ENCODE peak calls at places on chromosome 12, in six cellular contexts. One of them, this sample, is unnamed.

GRCh38 chr12:111197545-111197944 is 171.3 kb downstream of the PHETA1 start:
- DNase-seq in H1: no peak
- DNase-seq in GM12891: no peak
- DNase-seq in K562: no peak
- DNase-seq in GM12878: no peak
- DNase-seq in HepG2: no peak
- DNase-seq in this sample: no peak

GRCh38 chr12:120264511-120265202 is 873 bp downstream of the PXN start:
- DNase-seq in H1: no peak
- DNase-seq in GM12891: no peak
- DNase-seq in K562: no peak
- DNase-seq in GM12878: no peak
- DNase-seq in HepG2: no peak
- DNase-seq in this sample: no peak

GRCh38 chr12:11540156-11540555 is 109.3 kb upstream of the ETV6 start:
- DNase-seq in H1: no peak
- DNase-seq in GM12891: no peak
- DNase-seq in K562: no peak
- DNase-seq in GM12878: no peak
- DNase-seq in HepG2: no peak
- DNase-seq in this sample: no peak

GRCh38 chr12:132379996-132380395 is 50.6 kb upstream of the GALNT9 start:
- DNase-seq in H1: no peak
- DNase-seq in GM12891: no peak
- DNase-seq in K562: no peak
- DNase-seq in GM12878: no peak
- DNase-seq in HepG2: no peak
- DNase-seq in this sample: no peak

GRCh38 chr12:27498761-27499160 is 25.2 kb upstream of the PPFIBP1 start:
- DNase-seq in H1: no peak
- DNase-seq in GM12891: no peak
- DNase-seq in K562: no peak
- DNase-seq in GM12878: no peak
- DNase-seq in HepG2: no peak
- DNase-seq in this sample: no peak

GRCh38 chr12:27013606-27014084 is 539 bp downstream of the TM7SF3 start:
- DNase-seq in H1: no peak
- DNase-seq in GM12891: peak; percentile 6
- DNase-seq in K562: peak; percentile 45
- DNase-seq in GM12878: no peak
- DNase-seq in HepG2: no peak
- DNase-seq in this sample: no peak

GRCh38 chr12:106248177-106248848 is 493 bp upstream of the CKAP4 start:
- DNase-seq in H1: peak; percentile 78
- DNase-seq in GM12891: peak; percentile 35
- DNase-seq in K562: no peak
- DNase-seq in GM12878: no peak
- DNase-seq in HepG2: peak; percentile 19
- DNase-seq in this sample: peak; percentile 34

GRCh38 chr12:116454950-116455447 is 104.2 kb upstream of the MAP1LC3B2 start:
- DNase-seq in H1: no peak
- DNase-seq in GM12891: no peak
- DNase-seq in K562: no peak
- DNase-seq in GM12878: no peak
- DNase-seq in HepG2: no peak
- DNase-seq in this sample: no peak

GRCh38 chr12:131942671-131943070 is 7.1 kb upstream of the EP400 start:
- DNase-seq in H1: no peak
- DNase-seq in GM12891: no peak
- DNase-seq in K562: no peak
- DNase-seq in GM12878: no peak
- DNase-seq in HepG2: no peak
- DNase-seq in this sample: no peak

GRCh38 chr12:118307069-118307954 is 65.4 kb downstream of the TAOK3 start:
- DNase-seq in H1: no peak
- DNase-seq in GM12891: no peak
- DNase-seq in K562: no peak
- DNase-seq in GM12878: peak; percentile 69
- DNase-seq in HepG2: no peak
- DNase-seq in this sample: no peak

GRCh38 chr12:59811991-59812390 is 216.2 kb downstream of the SLC16A7 start:
- DNase-seq in H1: no peak
- DNase-seq in GM12891: no peak
- DNase-seq in K562: no peak
- DNase-seq in GM12878: no peak
- DNase-seq in HepG2: no peak
- DNase-seq in this sample: no peak

GRCh38 chr12:12534134-12534866 is 28.4 kb downstream of the DUSP16 start:
- DNase-seq in H1: no peak
- DNase-seq in GM12891: no peak
- DNase-seq in K562: peak; percentile 31
- DNase-seq in GM12878: no peak
- DNase-seq in HepG2: peak; percentile 19
- DNase-seq in this sample: no peak

GRCh38 chr12:79114896-79115295 is 250.3 kb downstream of the SYT1 start:
- DNase-seq in H1: no peak
- DNase-seq in GM12891: no peak
- DNase-seq in K562: no peak
- DNase-seq in GM12878: no peak
- DNase-seq in HepG2: no peak
- DNase-seq in this sample: no peak

GRCh38 chr12:106978035-106978800 is 8.7 kb downstream of the MTERF2 start:
- DNase-seq in H1: no peak
- DNase-seq in GM12891: no peak
- DNase-seq in K562: peak; percentile 83
- DNase-seq in GM12878: no peak
- DNase-seq in HepG2: peak; percentile 31
- DNase-seq in this sample: no peak

GRCh38 chr12:121626853-121627623 is 708 bp downstream of the ORAI1 start:
- DNase-seq in H1: peak; percentile 77
- DNase-seq in GM12891: no peak
- DNase-seq in K562: peak; percentile 75
- DNase-seq in GM12878: no peak
- DNase-seq in HepG2: peak; percentile 44
- DNase-seq in this sample: no peak

GRCh38 chr12:71942259-71942658 is 3.6 kb downstream of the TPH2 start:
- DNase-seq in H1: no peak
- DNase-seq in GM12891: no peak
- DNase-seq in K562: peak; percentile 38
- DNase-seq in GM12878: no peak
- DNase-seq in HepG2: no peak
- DNase-seq in this sample: no peak

GRCh38 chr12:71947645-71948105 is 9.0 kb downstream of the TPH2 start:
- DNase-seq in H1: peak; percentile 64
- DNase-seq in GM12891: no peak
- DNase-seq in K562: no peak
- DNase-seq in GM12878: no peak
- DNase-seq in HepG2: peak; percentile 85
- DNase-seq in this sample: no peak

DNA sequence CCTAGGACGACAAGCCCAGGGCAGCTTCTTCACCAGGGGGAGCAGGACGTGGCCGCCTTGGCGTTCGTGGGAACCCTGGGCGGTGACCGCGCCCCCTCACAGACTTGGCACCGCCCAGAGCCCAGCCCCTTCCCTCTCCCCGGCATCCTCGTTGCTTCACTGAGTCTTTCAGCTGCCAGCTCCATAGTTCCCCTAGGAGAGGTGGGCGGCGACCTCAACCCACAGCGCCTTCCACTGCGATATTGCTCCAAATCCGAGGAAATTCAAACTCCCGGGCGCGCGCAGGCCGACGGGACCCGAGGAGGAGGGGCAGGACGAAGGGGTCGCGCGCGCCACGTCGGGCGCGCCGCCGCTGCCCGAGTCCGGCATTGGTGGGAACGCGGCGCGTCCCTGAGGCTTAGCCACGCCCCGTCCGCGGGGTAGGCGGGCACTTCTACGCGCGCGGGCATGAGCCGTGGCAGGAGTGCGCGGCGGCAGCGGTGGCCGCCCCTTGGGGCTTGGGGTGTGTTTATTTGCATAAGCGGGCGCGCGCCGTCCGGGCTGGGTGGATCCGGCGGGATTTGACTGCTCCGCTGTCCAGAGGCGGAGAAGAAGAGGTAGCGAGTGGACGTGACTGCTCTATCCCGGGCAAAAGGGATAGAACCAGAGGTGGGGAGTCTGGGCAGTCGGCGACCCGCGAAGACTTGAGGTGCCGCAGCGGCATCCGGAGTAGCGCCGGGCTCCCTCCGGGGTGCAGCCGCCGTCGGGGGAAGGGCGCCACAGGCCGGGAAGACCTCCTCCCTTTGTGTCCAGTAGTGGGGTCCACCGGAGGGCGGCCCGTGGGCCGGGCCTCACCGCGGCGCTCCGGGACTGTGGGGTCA is at the start of the genes APAF1 and IKBIP:
- DNase-seq in H1: peak; percentile 97
- DNase-seq in GM12891: peak; percentile 85
- DNase-seq in K562: peak; percentile 98
- DNase-seq in GM12878: peak; percentile 76
- DNase-seq in HepG2: peak; percentile 89
- DNase-seq in this sample: peak; percentile 88
- TF ChIP-seq POLR2A in H1: peak; percentile 14
- TF ChIP-seq POLR2A in GM12891: peak; percentile 80
- TF ChIP-seq POLR2A in K562: peak; percentile 75
- TF ChIP-seq POLR2A in GM12878: peak; percentile 85
- TF ChIP-seq POLR2A in HepG2: peak; percentile 83
- TF ChIP-seq POLR2A in this sample: peak; percentile 89

GRCh38 chr12:1797011-1797901 is 23.1 kb upstream of the LRTM2 start:
- DNase-seq in H1: peak; percentile 66
- DNase-seq in GM12891: no peak
- DNase-seq in K562: no peak
- DNase-seq in GM12878: no peak
- DNase-seq in HepG2: no peak
- DNase-seq in this sample: peak; percentile 58
- TF ChIP-seq TAF1 in H1: no peak
- TF ChIP-seq TAF1 in GM12891: no peak
- TF ChIP-seq TAF1 in K562: no peak
- TF ChIP-seq TAF1 in GM12878: peak; percentile 33
- TF ChIP-seq TAF1 in HepG2: no peak
- TF ChIP-seq TAF1 in this sample: no peak

GRCh38 chr12:25009511-25010092 is 60.7 kb upstream of the BCAT1 start:
- DNase-seq in H1: no peak
- DNase-seq in GM12891: no peak
- DNase-seq in K562: no peak
- DNase-seq in GM12878: no peak
- DNase-seq in HepG2: no peak
- DNase-seq in this sample: no peak

GRCh38 chr12:25013061-25013460 is 64.2 kb upstream of the BCAT1 start:
- DNase-seq in H1: no peak
- DNase-seq in GM12891: no peak
- DNase-seq in K562: no peak
- DNase-seq in GM12878: no peak
- DNase-seq in HepG2: no peak
- DNase-seq in this sample: no peak

GRCh38 chr12:25018146-25018545 is 69.2 kb upstream of the BCAT1 start:
- DNase-seq in H1: no peak
- DNase-seq in GM12891: no peak
- DNase-seq in K562: no peak
- DNase-seq in GM12878: no peak
- DNase-seq in HepG2: no peak
- DNase-seq in this sample: no peak

GRCh38 chr12:25017336-25017735 is 68.4 kb upstream of the BCAT1 start:
- DNase-seq in H1: no peak
- DNase-seq in GM12891: no peak
- DNase-seq in K562: no peak
- DNase-seq in GM12878: no peak
- DNase-seq in HepG2: no peak
- DNase-seq in this sample: no peak

DNA sequence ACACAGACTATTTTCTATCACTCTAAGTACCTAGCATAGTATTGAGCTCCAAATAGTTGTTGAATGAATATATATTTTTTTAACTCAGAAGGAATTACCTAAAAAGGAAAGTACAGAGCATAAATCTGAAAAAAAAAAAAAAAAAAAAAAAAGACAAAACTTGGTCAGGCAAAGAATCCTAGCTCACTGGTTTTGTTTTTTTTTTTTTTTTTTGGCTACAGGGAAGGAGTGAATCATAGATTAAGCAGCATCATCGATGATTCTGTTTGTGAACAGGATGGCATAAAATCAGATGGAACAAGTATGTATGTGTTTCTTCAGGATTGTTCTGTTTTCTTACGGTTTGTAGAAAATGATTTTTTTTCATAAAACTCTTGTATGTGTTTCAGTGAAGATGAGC is 66.1 kb upstream of the BCAT1 start:
- DNase-seq in H1: no peak
- DNase-seq in GM12891: no peak
- DNase-seq in K562: no peak
- DNase-seq in GM12878: no peak
- DNase-seq in HepG2: no peak
- DNase-seq in this sample: no peak
- TF ChIP-seq POLR2A in H1: no peak
- TF ChIP-seq POLR2A in GM12891: no peak
- TF ChIP-seq POLR2A in K562: no peak
- TF ChIP-seq POLR2A in GM12878: no peak
- TF ChIP-seq POLR2A in HepG2: no peak
- TF ChIP-seq POLR2A in this sample: no peak

GRCh38 chr12:52151153-52151858 is 40.5 kb downstream of the KRT80 start:
- DNase-seq in H1: no peak
- DNase-seq in GM12891: no peak
- DNase-seq in K562: no peak
- DNase-seq in GM12878: no peak
- DNase-seq in HepG2: no peak
- DNase-seq in this sample: no peak

GRCh38 chr12:52152905-52153317 is 38.9 kb downstream of the KRT80 start:
- DNase-seq in H1: no peak
- DNase-seq in GM12891: no peak
- DNase-seq in K562: no peak
- DNase-seq in GM12878: no peak
- DNase-seq in HepG2: no peak
- DNase-seq in this sample: no peak

GRCh38 chr12:52149651-52150241 is 42.1 kb downstream of the KRT80 start:
- DNase-seq in H1: no peak
- DNase-seq in GM12891: no peak
- DNase-seq in K562: no peak
- DNase-seq in GM12878: no peak
- DNase-seq in HepG2: no peak
- DNase-seq in this sample: no peak

GRCh38 chr12:52149182-52149641 is 42.6 kb downstream of the KRT80 start:
- DNase-seq in H1: no peak
- DNase-seq in GM12891: no peak
- DNase-seq in K562: no peak
- DNase-seq in GM12878: no peak
- DNase-seq in HepG2: no peak
- DNase-seq in this sample: no peak

GRCh38 chr12:52151859-52152783 is 39.7 kb downstream of the KRT80 start:
- DNase-seq in H1: peak; percentile 86
- DNase-seq in GM12891: peak; percentile 86
- DNase-seq in K562: peak; percentile 75
- DNase-seq in GM12878: no peak
- DNase-seq in HepG2: no peak
- DNase-seq in this sample: peak; percentile 73
- TF ChIP-seq TAF1 in H1: peak; percentile 51
- TF ChIP-seq TAF1 in GM12891: no peak
- TF ChIP-seq TAF1 in K562: no peak
- TF ChIP-seq TAF1 in GM12878: no peak
- TF ChIP-seq TAF1 in HepG2: no peak
- TF ChIP-seq TAF1 in this sample: no peak

This sample was measured in GM12892.